ENCODE peak calls at places on chromosome X, in four cellular contexts. S is stimulated activated CD4-positive, alpha-beta T cell treated with anti-CD3 and anti-CD28 coated beads, Interleukin-2, amount 100 ng/mL, for 24 hours; D is pancreas; F is HTR-8/SVneo. G is an unnamed sample.

GRCh38 chrX:87697409-87697808 is 179.8 kb downstream of the KLHL4 start:
- DNase-seq in S (no peak), D (no peak), F (no peak), G (no peak)

GRCh38 chrX:9171841-9172240 is 137.9 kb upstream of the FAM9B start:
- DNase-seq in S (no peak), D (no peak), F (no peak), G (no peak)

GRCh38 chrX:49879656-49880277 is 483 bp downstream of the USP27X start:
- DNase-seq in S (peak; percentile 18), D (no peak), F (no peak), G (peak; percentile 6)

GRCh38 chrX:155334486-155335316 is at the start of gene CLIC2:
- DNase-seq in S (no peak), D (no peak), F (no peak), G (no peak)

GRCh38 chrX:47573334-47574095 is 8.7 kb upstream of the TIMP1 start:
- DNase-seq in S (no peak), D (peak; percentile 34), F (no peak), G (no peak)

GRCh38 chrX:150546711-150547153 is 21.7 kb upstream of the MTM1 start:
- DNase-seq in S (peak; percentile 33), D (no peak), F (no peak), G (no peak)

GRCh38 chrX:47585273-47585672 is 3.0 kb downstream of the TIMP1 start:
- DNase-seq in S (no peak), D (no peak), F (no peak), G (no peak)

GRCh38 chrX:123199338-123199737 is 15.3 kb downstream of the GRIA3 start:
- DNase-seq in S (no peak), D (no peak), F (no peak), G (no peak)

GRCh38 chrX:12894074-12894691 is 12.2 kb upstream of the TLR8 start:
- DNase-seq in S (peak; percentile 39), D (no peak), F (peak; percentile 59), G (peak; percentile 56)